ENCODE peak calls at places on chromosomes 1 and 21, in nine cellular contexts. A is Peyer's patch, X is keratinocyte, W is heart right ventricle, H is kidney, D is aorta, Y is heart left ventricle, U is endothelial cell of umbilical vein, P is dorsolateral prefrontal cortex. V is an unnamed sample.

GRCh38 chr1:227897704-227898438 is 49.9 kb downstream of the WNT9A start:
- DNase-seq in A (peak; percentile 33), X (no peak), W (no peak), H (peak; percentile 26), D (no peak), Y (no peak), U (no peak), P (peak; percentile 25), V (no peak)

GRCh38 chr1:183164350-183164749 is 21.7 kb upstream of the LAMC2 start:
- DNase-seq in A (no peak), X (peak; percentile 94), W (no peak), H (peak; percentile 82), D (no peak), Y (no peak), U (peak; percentile 44), P (no peak), V (no peak)

GRCh38 chr1:178344513-178345077 is 152.2 kb downstream of the CLEC20A start:
- DNase-seq in A (no peak), X (peak; percentile 50), W (no peak), H (no peak), D (no peak), Y (no peak), U (peak; percentile 87), P (no peak), V (peak; percentile 29)

GRCh38 chr1:95407864-95408291 is 173.9 kb downstream of the RWDD3 start:
- DNase-seq in A (no peak), X (no peak), W (no peak), H (no peak), D (no peak), Y (no peak), U (no peak), P (peak; percentile 43), V (no peak)

GRCh38 chr1:113353581-113353980 is 36.7 kb upstream of the MAGI3 start:
- DNase-seq in A (no peak), X (peak; percentile 26), W (no peak), H (no peak), D (no peak), Y (no peak), U (no peak), P (no peak), V (no peak)

GRCh38 chr1:3756394-3756793 is 4.1 kb downstream of the CCDC27 start:
- DNase-seq in A (no peak), X (no peak), W (no peak), H (peak; percentile 55), D (no peak), Y (no peak), U (no peak), P (no peak), V (no peak)

GRCh38 chr1:203589201-203589600 is 37.4 kb upstream of the ATP2B4 start:
- DNase-seq in A (no peak), X (no peak), W (no peak), H (no peak), D (no peak), Y (no peak), U (no peak), P (no peak), V (no peak)

GRCh38 chr1:64598100-64598571 is 128.2 kb downstream of the CACHD1 start:
- DNase-seq in A (no peak), X (peak; percentile 5), W (no peak), H (no peak), D (no peak), Y (no peak), U (no peak), P (no peak), V (no peak)

GRCh38 chr21:45898781-45899180 is 82.8 kb upstream of the COL6A1 start:
- DNase-seq in A (no peak), X (no peak), W (no peak), H (peak; percentile 63), D (peak; percentile 29), Y (peak; percentile 6), U (no peak), P (no peak), V (no peak)

GRCh38 chr1:162019006-162019405 is 4.7 kb downstream of the OLFML2B start:
- DNase-seq in A (no peak), X (peak; percentile 62), W (no peak), H (no peak), D (no peak), Y (no peak), U (peak; percentile 87), P (no peak), V (no peak)

GRCh38 chr1:236052227-236052993 is 12.5 kb downstream of the NID1 start:
- DNase-seq in A (no peak), X (no peak), W (no peak), H (no peak), D (no peak), Y (no peak), U (no peak), P (no peak), V (no peak)

GRCh38 chr1:194114288-194114687 is 927.9 kb upstream of the B3GALT2 start:
- DNase-seq in A (no peak), X (no peak), W (no peak), H (no peak), D (no peak), Y (no peak), U (no peak), P (no peak), V (no peak)
- H3K27ac ChIP-seq in A (no peak overlapping the region), X (no peak overlapping the region), W (no peak overlapping the region), H (no peak overlapping the region), D (no peak overlapping the region), Y (no peak overlapping the region), U (no peak overlapping the region), P (no peak overlapping the region), V (no peak overlapping the region)

GRCh38 chr1:6694126-6694713 is 7.4 kb downstream of the DNAJC11 start:
- DNase-seq in A (no peak), X (no peak), W (no peak), H (no peak), D (no peak), Y (no peak), U (no peak), P (no peak), V (no peak)
- H3K27ac ChIP-seq in A (no peak overlapping the region), X (no peak overlapping the region), W (no peak overlapping the region), H (no peak overlapping the region), D (no peak overlapping the region), Y (no peak overlapping the region), U (no peak overlapping the region), P (no peak overlapping the region), V (no peak overlapping the region)

GRCh38 chr1:59732219-59732955 is 82.4 kb upstream of the HOOK1 start:
- DNase-seq in A (no peak), X (no peak), W (no peak), H (no peak), D (no peak), Y (no peak), U (no peak), P (no peak), V (no peak)

GRCh38 chr1:59730759-59731478 is 83.8 kb upstream of the HOOK1 start:
- DNase-seq in A (peak; percentile 73), X (peak; percentile 74), W (no peak), H (no peak), D (peak; percentile 90), Y (peak; percentile 86), U (peak; percentile 93), P (peak; percentile 53), V (peak; percentile 71)

GRCh38 chr1:59733443-59734141 is 81.2 kb upstream of the HOOK1 start:
- DNase-seq in A (no peak), X (no peak), W (no peak), H (no peak), D (no peak), Y (no peak), U (no peak), P (no peak), V (no peak)

DNA sequence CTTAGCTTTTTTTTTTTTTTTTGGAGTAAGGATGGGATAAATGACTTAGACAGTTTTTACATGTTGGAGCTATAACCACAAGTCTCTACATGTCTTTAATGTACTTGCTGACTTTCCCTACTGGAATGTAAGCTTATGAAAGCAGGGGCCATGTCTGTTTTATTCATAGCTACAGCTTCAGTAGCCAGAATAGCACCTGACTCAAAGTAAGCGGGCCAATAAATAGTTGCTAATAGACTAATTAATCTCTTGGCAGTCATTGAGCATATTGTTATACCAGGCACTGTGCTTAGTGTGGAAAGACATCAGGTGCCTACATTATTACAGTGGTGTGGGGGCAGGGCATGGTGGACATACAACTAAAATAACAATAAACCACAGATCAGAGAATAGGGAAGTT is 84.4 kb upstream of the HOOK1 start:
- DNase-seq in A (no peak), X (peak; percentile 90), W (no peak), H (no peak), D (no peak), Y (no peak), U (no peak), P (no peak), V (no peak)
- H3K27ac ChIP-seq in A (peak overlapping the region; percentile 53), X (peak overlapping the region; percentile 96), W (peak overlapping the region; percentile 71), H (no peak overlapping the region), D (no peak overlapping the region), Y (peak overlapping the region; percentile 67), U (peak overlapping the region; percentile 79), P (peak overlapping the region; percentile 87), V (peak overlapping the region; percentile 49)

GRCh38 chr1:215082532-215083407 is at the start of gene KCNK2:
- DNase-seq in A (peak; percentile 37), X (no peak), W (no peak), H (peak; percentile 65), D (peak; percentile 51), Y (no peak), U (no peak), P (peak; percentile 52), V (no peak)
- H3K27ac ChIP-seq in A (no peak within 1 kb of the TSS), X (no peak within 1 kb of the TSS), W (no peak within 1 kb of the TSS), H (no peak within 1 kb of the TSS), D (no peak within 1 kb of the TSS), Y (no peak within 1 kb of the TSS), U (no peak within 1 kb of the TSS), P (no peak within 1 kb of the TSS), V (no peak within 1 kb of the TSS)

GRCh38 chr1:44801491-44802305 is 1.5 kb downstream of the PLK3 start:
- DNase-seq in A (peak; percentile 48), X (no peak), W (no peak), H (peak; percentile 81), D (peak; percentile 53), Y (peak; percentile 28), U (peak; percentile 39), P (no peak), V (no peak)
- H3K27ac ChIP-seq in A (peak overlapping the region; percentile 43), X (peak overlapping the region; percentile 85), W (peak overlapping the region; percentile 98), H (peak overlapping the region; percentile 32), D (peak overlapping the region; percentile 78), Y (peak overlapping the region; percentile 96), U (no peak overlapping the region), P (peak overlapping the region; percentile 75), V (no peak overlapping the region)

GRCh38 chr1:167797005-167797404 is 75.2 kb downstream of the MPZL1 start:
- DNase-seq in A (no peak), X (peak; percentile 86), W (peak; percentile 59), H (peak; percentile 89), D (peak; percentile 84), Y (peak; percentile 89), U (peak; percentile 70), P (no peak), V (no peak)
- H3K27ac ChIP-seq in A (peak overlapping the region; percentile 7), X (peak overlapping the region; percentile 89), W (peak overlapping the region; percentile 86), H (no peak overlapping the region), D (peak overlapping the region; percentile 47), Y (peak overlapping the region; percentile 65), U (no peak overlapping the region), P (peak overlapping the region; percentile 40), V (no peak overlapping the region)

DNA sequence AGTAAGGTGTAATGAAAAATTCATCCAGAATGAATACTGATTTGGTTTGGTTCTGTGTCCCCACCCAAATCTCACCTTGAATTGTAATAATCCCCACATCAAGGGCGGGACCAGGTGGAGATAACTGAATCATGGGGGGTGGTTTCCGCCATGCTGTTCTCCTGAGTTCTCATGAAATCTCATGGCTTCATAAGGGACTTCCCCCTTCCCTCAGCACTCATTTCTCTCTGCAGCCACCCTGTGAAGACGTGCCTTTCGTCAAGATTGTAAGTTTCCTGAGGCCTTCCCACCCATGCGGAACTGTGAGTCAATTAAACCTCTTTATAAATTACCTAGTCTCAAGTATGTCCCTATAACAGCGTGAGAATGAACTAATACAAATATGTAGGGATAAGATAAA is 5.5 kb upstream of the SYNJ1 start:
- DNase-seq in A (no peak), X (no peak), W (no peak), H (no peak), D (no peak), Y (no peak), U (no peak), P (no peak), V (no peak)
- H3K27ac ChIP-seq in A (no peak overlapping the region), X (no peak overlapping the region), W (no peak overlapping the region), H (no peak overlapping the region), D (no peak overlapping the region), Y (no peak overlapping the region), U (no peak overlapping the region), P (no peak overlapping the region), V (no peak overlapping the region)

V was measured in colonic mucosa.